ENCODE peak calls at places on chromosomes 1 and 21, in five cellular contexts. X is heart left ventricle, W is ovary, D is stomach, F is adrenal gland. K is an unnamed sample.

GRCh38 chr1:201791775-201792166 is 37.2 kb upstream of the IPO9 start:
- DNase-seq in D (no peak), F (peak), X (peak), W (no peak), K (peak)

GRCh38 chr1:5478156-5478695 is 514.0 kb downstream of the NPHP4 start:
- DNase-seq in D (no peak), F (no peak), W (no peak), X (no peak), K (no peak)

GRCh38 chr1:232587141-232588008 is 42.6 kb downstream of the SIPA1L2 start:
- DNase-seq in W (no peak), F (no peak), X (no peak), D (no peak), K (no peak)

GRCh38 chr1:86062458-86062857 is 94.1 kb downstream of the COL24A1 start:
- DNase-seq in F (no peak), X (no peak), W (no peak), D (no peak), K (no peak)

GRCh38 chr21:31873696-31874599 is 1.1 kb downstream of the HUNK start:
- DNase-seq in F (peak), W (peak), X (peak), D (peak), K (no peak)

GRCh38 chr1:48418742-48419141 is 53.3 kb downstream of the SPATA6 start:
- DNase-seq in D (no peak), X (no peak), W (no peak), F (no peak), K (no peak)

GRCh38 chr1:35441926-35442579 is 115.2 kb downstream of the KIAA0319L start:
- DNase-seq in F (no peak), W (no peak), X (no peak), D (no peak), K (no peak)

GRCh38 chr1:207966521-207966920 is 55.6 kb upstream of the CD34 start:
- DNase-seq in F (no peak), W (no peak), D (no peak), X (no peak), K (no peak)

GRCh38 chr21:32101206-32101763 is 177.6 kb downstream of the MIS18A start:
- DNase-seq in F (no peak), X (no peak), W (no peak), D (no peak), K (no peak)

GRCh38 chr1:29752141-29752540 is 515.8 kb downstream of the PTPRU start:
- DNase-seq in D (no peak), W (no peak), F (no peak), X (no peak), K (no peak)

GRCh38 chr1:97038410-97038809 is 316.8 kb downstream of the PTBP2 start:
- DNase-seq in D (no peak), W (no peak), F (no peak), X (no peak), K (no peak)

GRCh38 chr1:196607940-196608339 is 300 bp downstream of the KCNT2 start:
- DNase-seq in F (no peak), X (no peak), W (peak), D (no peak), K (no peak)

GRCh38 chr1:25037174-25038074 is 107.3 kb upstream of the RUNX3 start:
- DNase-seq in X (peak), W (no peak), D (no peak), F (peak), K (peak)

GRCh38 chr1:228405200-228405978 is 1.2 kb downstream of the TRIM11 start:
- DNase-seq in W (no peak), X (no peak), D (no peak), F (no peak), K (no peak)

GRCh38 chr1:204077979-204078696 is 5.2 kb downstream of the SOX13 start:
- DNase-seq in X (no peak), F (no peak), D (peak), W (no peak), K (no peak)

GRCh38 chr1:216902669-216903388 is 179.6 kb upstream of the ESRRG start:
- DNase-seq in D (peak), F (no peak), W (no peak), X (no peak), K (no peak)

GRCh38 chr1:16248603-16249534 is 11.9 kb upstream of the CPLANE2 start:
- DNase-seq in F (peak), W (peak), D (peak), X (peak), K (no peak)
- TF ChIP-seq POLR2A in F (no peak), W (no peak), D (no peak), X (peak), K (no peak)

GRCh38 chr1:3072948-3073519 is 4.0 kb downstream of the PRDM16 start:
- DNase-seq in W (no peak), F (no peak), D (no peak), X (peak), K (no peak)
- TF ChIP-seq POLR2A in W (no peak), F (no peak), D (no peak), X (no peak), K (no peak)

GRCh38 chr1:225653463-225654276 is 747 bp upstream of the ENAH start:
- DNase-seq in F (peak), X (peak), W (peak), D (peak), K (peak)
- TF ChIP-seq POLR2A in F (no peak), X (peak), W (peak), D (no peak), K (no peak)

DNA sequence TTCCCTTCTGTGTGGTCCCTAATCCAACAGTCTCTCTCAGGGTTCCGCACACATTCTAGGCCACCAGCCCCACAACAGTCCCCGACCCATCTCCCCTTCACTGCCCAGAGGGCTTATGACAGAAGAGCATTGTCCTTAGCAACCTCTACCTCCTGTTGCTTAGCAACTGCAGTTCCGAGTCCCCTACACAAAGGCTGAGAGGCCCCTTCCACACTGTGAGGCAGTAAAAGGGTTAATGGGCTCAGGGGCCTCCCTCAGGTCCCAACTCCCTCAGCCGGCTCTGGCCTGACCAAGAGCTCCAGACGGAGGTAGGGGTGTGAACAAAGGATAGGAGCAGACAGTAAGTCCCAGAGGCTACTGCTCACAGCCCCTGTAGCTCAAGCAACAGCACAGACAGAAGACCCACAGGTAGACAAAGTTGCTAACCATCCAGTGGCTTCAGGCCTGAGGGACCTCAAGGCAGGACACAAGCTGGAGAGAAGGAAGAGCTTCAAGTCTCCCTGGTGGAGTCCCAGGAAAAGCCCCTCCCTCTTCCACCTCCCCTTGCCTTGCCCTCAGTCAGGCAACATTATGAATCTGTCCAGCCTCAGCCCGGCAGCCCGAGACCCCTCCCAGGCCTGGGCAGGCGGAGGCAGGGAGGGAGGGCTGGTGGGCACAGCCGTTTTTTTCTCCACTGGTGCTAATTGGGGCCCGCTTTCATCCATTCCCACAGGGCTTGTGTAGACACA is 4.1 kb downstream of the IGSF9 start:
- DNase-seq in F (no peak), W (no peak), X (no peak), D (no peak), K (no peak)
- TF ChIP-seq POLR2A in F (no peak), W (no peak), X (no peak), D (no peak), K (no peak)

GRCh38 chr1:104172243-104172681 is 422.6 kb downstream of the AMY1C start:
- DNase-seq in D (no peak), W (no peak), X (peak), F (no peak), K (no peak)
- TF ChIP-seq POLR2A in D (no peak), W (no peak), X (no peak), F (no peak), K (no peak)

DNA sequence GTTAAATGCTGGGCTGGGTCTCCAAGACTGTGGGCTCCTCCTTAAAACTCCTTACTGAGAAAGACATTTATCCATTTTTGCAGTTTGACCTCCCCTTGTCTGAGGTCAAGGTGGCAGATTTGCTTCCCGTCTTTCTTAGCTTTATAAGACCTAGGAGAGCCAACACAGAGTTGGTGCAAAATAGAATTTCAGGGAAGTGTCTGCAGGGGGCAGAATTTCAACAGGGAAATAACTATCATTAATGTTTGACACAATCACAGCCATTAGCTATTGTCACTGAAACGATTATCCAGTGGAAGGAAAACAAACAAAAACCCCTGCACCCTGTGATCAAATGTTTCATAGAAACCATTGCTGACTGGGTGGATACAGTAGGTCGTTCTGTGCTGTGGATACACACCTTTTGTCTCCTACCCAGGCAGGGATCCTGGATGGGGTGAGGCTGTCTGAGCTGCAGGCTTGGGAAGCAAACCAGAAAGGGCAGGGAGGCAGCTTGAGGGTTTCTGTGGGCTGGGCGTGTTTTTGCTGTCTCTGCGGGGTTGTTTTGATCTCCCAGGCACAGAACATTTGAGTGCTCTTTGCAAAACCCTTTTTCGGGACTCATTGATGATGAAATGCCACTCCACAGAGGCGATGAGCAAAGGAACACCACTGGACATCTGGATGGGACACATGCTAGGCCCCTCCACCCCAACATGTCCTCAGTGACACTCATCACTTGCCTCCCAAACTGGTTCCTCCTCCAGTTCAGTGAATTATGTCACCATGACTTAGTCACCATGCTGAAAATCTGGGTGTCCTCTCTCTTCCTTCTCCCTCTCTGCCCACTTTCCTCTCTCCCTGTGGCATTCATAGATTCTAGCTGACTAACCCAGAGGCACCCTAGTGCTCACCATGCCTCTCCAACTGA is 94.2 kb upstream of the SERBP1 start:
- DNase-seq in F (no peak), X (no peak), D (no peak), W (no peak), K (no peak)
- TF ChIP-seq POLR2A in F (no peak), X (no peak), D (no peak), W (no peak), K (no peak)

GRCh38 chr1:238916828-238917227 is 469.5 kb upstream of the CHRM3 start:
- DNase-seq in D (no peak), F (no peak), W (no peak), X (no peak), K (no peak)
- TF ChIP-seq POLR2A in D (no peak), F (no peak), W (no peak), X (no peak), K (no peak)

DNA sequence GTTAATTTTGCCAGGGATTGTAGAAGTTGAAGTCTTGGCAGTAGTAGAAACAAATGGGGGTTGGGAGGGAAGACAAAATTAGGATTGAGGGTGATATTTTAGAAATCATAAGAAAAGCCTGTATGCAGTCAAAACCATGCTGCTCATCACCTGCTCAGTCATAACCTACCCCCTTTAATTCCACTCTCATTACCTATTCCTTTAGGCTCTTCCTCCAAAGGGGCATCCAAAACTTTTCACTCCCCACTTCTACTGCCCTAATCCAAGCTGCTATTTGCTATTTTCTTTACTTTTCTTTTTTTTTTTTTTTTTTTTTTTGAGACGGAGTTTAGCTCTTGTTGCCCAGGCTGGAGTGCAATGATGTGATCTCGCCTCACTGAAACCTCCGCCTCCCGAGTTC is 11.5 kb downstream of the H3-3A start:
- DNase-seq in X (no peak), D (no peak), F (no peak), W (no peak), K (no peak)
- TF ChIP-seq POLR2A in X (no peak), D (no peak), F (no peak), W (no peak), K (no peak)

GRCh38 chr1:198678301-198678836 is 39.5 kb downstream of the PTPRC start:
- DNase-seq in F (no peak), X (no peak), W (no peak), D (no peak), K (no peak)
- TF ChIP-seq POLR2A in F (no peak), X (no peak), W (no peak), D (no peak), K (no peak)

DNA sequence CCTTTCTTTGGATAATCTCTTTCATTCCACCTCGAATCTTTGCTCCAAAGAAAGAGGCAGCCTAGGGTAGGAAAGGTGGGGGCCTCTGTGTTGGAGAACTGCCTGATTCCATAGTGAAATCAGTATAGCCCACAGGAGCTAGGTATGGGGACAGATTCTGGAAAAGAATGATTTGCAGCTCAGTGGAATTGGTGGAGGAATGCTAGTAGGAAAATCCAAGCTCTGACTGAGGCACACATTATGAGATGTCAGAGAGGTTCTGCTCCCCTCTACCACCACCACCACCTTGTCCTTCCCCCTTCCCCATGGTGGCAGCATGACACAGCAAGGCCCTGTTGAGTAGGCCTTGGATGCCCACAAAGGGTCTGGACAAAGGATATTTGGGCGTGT is 810 bp downstream of the MLLT11 start:
- DNase-seq in W (no peak), F (no peak), X (no peak), D (no peak), K (no peak)
- TF ChIP-seq POLR2A in W (no peak), F (no peak), X (no peak), D (no peak), K (no peak)